ENCODE peak calls at places on chromosomes 4 and X, in eight cellular contexts. One of them, this sample, is unnamed.

GRCh38 chr4:7244766-7245320 is 52.5 kb downstream of the SORCS2 start:
- DNase-seq in NCI-H2081: no peak
- DNase-seq in AG08395: no peak
- DNase-seq in T follicular helper cell: no peak
- DNase-seq in B cell: no peak
- DNase-seq in stimulated activated CD4-positive, alpha-beta T cell treated with anti-CD3 and anti-CD28 coated beads, TNF-alpha, amount 100 ng/mL, for 4 hours: no peak
- DNase-seq in stimulated activated CD8-positive, alpha-beta memory T cell treated with anti-CD3 and anti-CD28 coated beads, Interleukin-2, amount 100 ng/mL, for 1 hour: no peak
- DNase-seq in tibial artery: no peak
- DNase-seq in this sample: no peak

GRCh38 chrX:48684134-48684533 is 535 bp downstream of the WAS start:
- DNase-seq in NCI-H2081: no peak
- DNase-seq in AG08395: no peak
- DNase-seq in T follicular helper cell: no peak
- DNase-seq in B cell: no peak
- DNase-seq in stimulated activated CD4-positive, alpha-beta T cell treated with anti-CD3 and anti-CD28 coated beads, TNF-alpha, amount 100 ng/mL, for 4 hours: no peak
- DNase-seq in stimulated activated CD8-positive, alpha-beta memory T cell treated with anti-CD3 and anti-CD28 coated beads, Interleukin-2, amount 100 ng/mL, for 1 hour: no peak
- DNase-seq in tibial artery: no peak
- DNase-seq in this sample: no peak

GRCh38 chr4:70471897-70472296 is at the start of gene MUC7:
- DNase-seq in NCI-H2081: no peak
- DNase-seq in AG08395: no peak
- DNase-seq in T follicular helper cell: no peak
- DNase-seq in B cell: no peak
- DNase-seq in stimulated activated CD4-positive, alpha-beta T cell treated with anti-CD3 and anti-CD28 coated beads, TNF-alpha, amount 100 ng/mL, for 4 hours: no peak
- DNase-seq in stimulated activated CD8-positive, alpha-beta memory T cell treated with anti-CD3 and anti-CD28 coated beads, Interleukin-2, amount 100 ng/mL, for 1 hour: no peak
- DNase-seq in tibial artery: no peak
- DNase-seq in this sample: no peak

GRCh38 chr4:142331132-142331531 is 515.0 kb downstream of the INPP4B start:
- DNase-seq in NCI-H2081: no peak
- DNase-seq in AG08395: no peak
- DNase-seq in T follicular helper cell: no peak
- DNase-seq in B cell: no peak
- DNase-seq in stimulated activated CD4-positive, alpha-beta T cell treated with anti-CD3 and anti-CD28 coated beads, TNF-alpha, amount 100 ng/mL, for 4 hours: no peak
- DNase-seq in stimulated activated CD8-positive, alpha-beta memory T cell treated with anti-CD3 and anti-CD28 coated beads, Interleukin-2, amount 100 ng/mL, for 1 hour: no peak
- DNase-seq in tibial artery: no peak
- DNase-seq in this sample: no peak

GRCh38 chr4:158090323-158090722 is 82.5 kb downstream of the GASK1B start:
- DNase-seq in NCI-H2081: peak; percentile 4
- DNase-seq in AG08395: no peak
- DNase-seq in T follicular helper cell: no peak
- DNase-seq in B cell: no peak
- DNase-seq in stimulated activated CD4-positive, alpha-beta T cell treated with anti-CD3 and anti-CD28 coated beads, TNF-alpha, amount 100 ng/mL, for 4 hours: no peak
- DNase-seq in stimulated activated CD8-positive, alpha-beta memory T cell treated with anti-CD3 and anti-CD28 coated beads, Interleukin-2, amount 100 ng/mL, for 1 hour: no peak
- DNase-seq in tibial artery: no peak
- DNase-seq in this sample: no peak

GRCh38 chr4:76485450-76485849 is 50.4 kb downstream of the SHROOM3 start:
- DNase-seq in NCI-H2081: peak; percentile 11
- DNase-seq in AG08395: no peak
- DNase-seq in T follicular helper cell: no peak
- DNase-seq in B cell: no peak
- DNase-seq in stimulated activated CD4-positive, alpha-beta T cell treated with anti-CD3 and anti-CD28 coated beads, TNF-alpha, amount 100 ng/mL, for 4 hours: no peak
- DNase-seq in stimulated activated CD8-positive, alpha-beta memory T cell treated with anti-CD3 and anti-CD28 coated beads, Interleukin-2, amount 100 ng/mL, for 1 hour: no peak
- DNase-seq in tibial artery: no peak
- DNase-seq in this sample: no peak

GRCh38 chrX:139738581-139738980 is 30.6 kb upstream of the MCF2 start:
- DNase-seq in NCI-H2081: peak; percentile 14
- DNase-seq in AG08395: no peak
- DNase-seq in T follicular helper cell: no peak
- DNase-seq in B cell: no peak
- DNase-seq in stimulated activated CD4-positive, alpha-beta T cell treated with anti-CD3 and anti-CD28 coated beads, TNF-alpha, amount 100 ng/mL, for 4 hours: no peak
- DNase-seq in stimulated activated CD8-positive, alpha-beta memory T cell treated with anti-CD3 and anti-CD28 coated beads, Interleukin-2, amount 100 ng/mL, for 1 hour: no peak
- DNase-seq in tibial artery: no peak
- DNase-seq in this sample: no peak

GRCh38 chr4:123327346-123327745 is 69.2 kb upstream of the SPRY1 start:
- DNase-seq in NCI-H2081: no peak
- DNase-seq in AG08395: no peak
- DNase-seq in T follicular helper cell: no peak
- DNase-seq in B cell: no peak
- DNase-seq in stimulated activated CD4-positive, alpha-beta T cell treated with anti-CD3 and anti-CD28 coated beads, TNF-alpha, amount 100 ng/mL, for 4 hours: no peak
- DNase-seq in stimulated activated CD8-positive, alpha-beta memory T cell treated with anti-CD3 and anti-CD28 coated beads, Interleukin-2, amount 100 ng/mL, for 1 hour: no peak
- DNase-seq in tibial artery: no peak
- DNase-seq in this sample: no peak

GRCh38 chr4:53937918-53938317 is 126.5 kb downstream of the CHIC2 start:
- DNase-seq in NCI-H2081: no peak
- DNase-seq in AG08395: no peak
- DNase-seq in T follicular helper cell: no peak
- DNase-seq in B cell: no peak
- DNase-seq in stimulated activated CD4-positive, alpha-beta T cell treated with anti-CD3 and anti-CD28 coated beads, TNF-alpha, amount 100 ng/mL, for 4 hours: no peak
- DNase-seq in stimulated activated CD8-positive, alpha-beta memory T cell treated with anti-CD3 and anti-CD28 coated beads, Interleukin-2, amount 100 ng/mL, for 1 hour: no peak
- DNase-seq in tibial artery: no peak
- DNase-seq in this sample: no peak

GRCh38 chr4:149999485-150000074 is 78.7 kb upstream of the DCLK2 start:
- DNase-seq in NCI-H2081: peak; percentile 58
- DNase-seq in AG08395: peak; percentile 74
- DNase-seq in T follicular helper cell: no peak
- DNase-seq in B cell: no peak
- DNase-seq in stimulated activated CD4-positive, alpha-beta T cell treated with anti-CD3 and anti-CD28 coated beads, TNF-alpha, amount 100 ng/mL, for 4 hours: no peak
- DNase-seq in stimulated activated CD8-positive, alpha-beta memory T cell treated with anti-CD3 and anti-CD28 coated beads, Interleukin-2, amount 100 ng/mL, for 1 hour: no peak
- DNase-seq in tibial artery: no peak
- DNase-seq in this sample: peak; percentile 82

GRCh38 chrX:149036086-149036485 is 469.0 kb downstream of the IDS start:
- DNase-seq in NCI-H2081: no peak
- DNase-seq in AG08395: no peak
- DNase-seq in T follicular helper cell: no peak
- DNase-seq in B cell: no peak
- DNase-seq in stimulated activated CD4-positive, alpha-beta T cell treated with anti-CD3 and anti-CD28 coated beads, TNF-alpha, amount 100 ng/mL, for 4 hours: no peak
- DNase-seq in stimulated activated CD8-positive, alpha-beta memory T cell treated with anti-CD3 and anti-CD28 coated beads, Interleukin-2, amount 100 ng/mL, for 1 hour: no peak
- DNase-seq in tibial artery: no peak
- DNase-seq in this sample: no peak

GRCh38 chr4:122703868-122704267 is 28.6 kb upstream of the BBS12 start:
- DNase-seq in NCI-H2081: no peak
- DNase-seq in AG08395: no peak
- DNase-seq in T follicular helper cell: no peak
- DNase-seq in B cell: no peak
- DNase-seq in stimulated activated CD4-positive, alpha-beta T cell treated with anti-CD3 and anti-CD28 coated beads, TNF-alpha, amount 100 ng/mL, for 4 hours: no peak
- DNase-seq in stimulated activated CD8-positive, alpha-beta memory T cell treated with anti-CD3 and anti-CD28 coated beads, Interleukin-2, amount 100 ng/mL, for 1 hour: no peak
- DNase-seq in tibial artery: no peak
- DNase-seq in this sample: no peak

GRCh38 chr4:159146454-159146853 is 43.6 kb downstream of the RAPGEF2 start:
- DNase-seq in NCI-H2081: no peak
- DNase-seq in AG08395: no peak
- DNase-seq in T follicular helper cell: no peak
- DNase-seq in B cell: no peak
- DNase-seq in stimulated activated CD4-positive, alpha-beta T cell treated with anti-CD3 and anti-CD28 coated beads, TNF-alpha, amount 100 ng/mL, for 4 hours: no peak
- DNase-seq in stimulated activated CD8-positive, alpha-beta memory T cell treated with anti-CD3 and anti-CD28 coated beads, Interleukin-2, amount 100 ng/mL, for 1 hour: no peak
- DNase-seq in tibial artery: no peak
- DNase-seq in this sample: no peak

GRCh38 chr4:28225689-28226353 is 1365.2 kb downstream of the STIM2 start:
- DNase-seq in NCI-H2081: peak; percentile 8
- DNase-seq in AG08395: no peak
- DNase-seq in T follicular helper cell: no peak
- DNase-seq in B cell: no peak
- DNase-seq in stimulated activated CD4-positive, alpha-beta T cell treated with anti-CD3 and anti-CD28 coated beads, TNF-alpha, amount 100 ng/mL, for 4 hours: no peak
- DNase-seq in stimulated activated CD8-positive, alpha-beta memory T cell treated with anti-CD3 and anti-CD28 coated beads, Interleukin-2, amount 100 ng/mL, for 1 hour: no peak
- DNase-seq in tibial artery: no peak
- DNase-seq in this sample: no peak

GRCh38 chr4:48556268-48556667 is 66.2 kb downstream of the ZAR1 start:
- DNase-seq in NCI-H2081: no peak
- DNase-seq in AG08395: no peak
- DNase-seq in T follicular helper cell: no peak
- DNase-seq in B cell: no peak
- DNase-seq in stimulated activated CD4-positive, alpha-beta T cell treated with anti-CD3 and anti-CD28 coated beads, TNF-alpha, amount 100 ng/mL, for 4 hours: no peak
- DNase-seq in stimulated activated CD8-positive, alpha-beta memory T cell treated with anti-CD3 and anti-CD28 coated beads, Interleukin-2, amount 100 ng/mL, for 1 hour: no peak
- DNase-seq in tibial artery: no peak
- DNase-seq in this sample: no peak

GRCh38 chr4:44319129-44319528 is 129.5 kb downstream of the KCTD8 start:
- DNase-seq in NCI-H2081: peak; percentile 40
- DNase-seq in AG08395: no peak
- DNase-seq in T follicular helper cell: no peak
- DNase-seq in B cell: no peak
- DNase-seq in stimulated activated CD4-positive, alpha-beta T cell treated with anti-CD3 and anti-CD28 coated beads, TNF-alpha, amount 100 ng/mL, for 4 hours: no peak
- DNase-seq in stimulated activated CD8-positive, alpha-beta memory T cell treated with anti-CD3 and anti-CD28 coated beads, Interleukin-2, amount 100 ng/mL, for 1 hour: no peak
- DNase-seq in tibial artery: no peak
- DNase-seq in this sample: no peak

GRCh38 chr4:53895137-53895536 is 169.3 kb downstream of the CHIC2 start:
- DNase-seq in NCI-H2081: peak; percentile 21
- DNase-seq in AG08395: no peak
- DNase-seq in T follicular helper cell: no peak
- DNase-seq in B cell: no peak
- DNase-seq in stimulated activated CD4-positive, alpha-beta T cell treated with anti-CD3 and anti-CD28 coated beads, TNF-alpha, amount 100 ng/mL, for 4 hours: no peak
- DNase-seq in stimulated activated CD8-positive, alpha-beta memory T cell treated with anti-CD3 and anti-CD28 coated beads, Interleukin-2, amount 100 ng/mL, for 1 hour: no peak
- DNase-seq in tibial artery: no peak
- DNase-seq in this sample: no peak

GRCh38 chr4:55386073-55386472 is 9.7 kb upstream of the TMEM165 start:
- DNase-seq in NCI-H2081: no peak
- DNase-seq in AG08395: peak; percentile 37
- DNase-seq in T follicular helper cell: no peak
- DNase-seq in B cell: no peak
- DNase-seq in stimulated activated CD4-positive, alpha-beta T cell treated with anti-CD3 and anti-CD28 coated beads, TNF-alpha, amount 100 ng/mL, for 4 hours: no peak
- DNase-seq in stimulated activated CD8-positive, alpha-beta memory T cell treated with anti-CD3 and anti-CD28 coated beads, Interleukin-2, amount 100 ng/mL, for 1 hour: no peak
- DNase-seq in tibial artery: no peak
- DNase-seq in this sample: peak; percentile 87

GRCh38 chr4:36111180-36111579 is 133.1 kb downstream of the ARAP2 start:
- DNase-seq in NCI-H2081: no peak
- DNase-seq in AG08395: no peak
- DNase-seq in T follicular helper cell: no peak
- DNase-seq in B cell: no peak
- DNase-seq in stimulated activated CD4-positive, alpha-beta T cell treated with anti-CD3 and anti-CD28 coated beads, TNF-alpha, amount 100 ng/mL, for 4 hours: no peak
- DNase-seq in stimulated activated CD8-positive, alpha-beta memory T cell treated with anti-CD3 and anti-CD28 coated beads, Interleukin-2, amount 100 ng/mL, for 1 hour: no peak
- DNase-seq in tibial artery: no peak
- DNase-seq in this sample: peak; percentile 10

GRCh38 chrX:53723381-53723780 is 36.9 kb upstream of the HUWE1 start:
- DNase-seq in NCI-H2081: no peak
- DNase-seq in AG08395: no peak
- DNase-seq in T follicular helper cell: no peak
- DNase-seq in B cell: no peak
- DNase-seq in stimulated activated CD4-positive, alpha-beta T cell treated with anti-CD3 and anti-CD28 coated beads, TNF-alpha, amount 100 ng/mL, for 4 hours: no peak
- DNase-seq in stimulated activated CD8-positive, alpha-beta memory T cell treated with anti-CD3 and anti-CD28 coated beads, Interleukin-2, amount 100 ng/mL, for 1 hour: no peak
- DNase-seq in tibial artery: no peak
- DNase-seq in this sample: no peak

GRCh38 chr4:55127521-55127920 is 2.1 kb upstream of the KDR start:
- DNase-seq in NCI-H2081: no peak
- DNase-seq in AG08395: no peak
- DNase-seq in T follicular helper cell: no peak
- DNase-seq in B cell: no peak
- DNase-seq in stimulated activated CD4-positive, alpha-beta T cell treated with anti-CD3 and anti-CD28 coated beads, TNF-alpha, amount 100 ng/mL, for 4 hours: no peak
- DNase-seq in stimulated activated CD8-positive, alpha-beta memory T cell treated with anti-CD3 and anti-CD28 coated beads, Interleukin-2, amount 100 ng/mL, for 1 hour: no peak
- DNase-seq in tibial artery: no peak
- DNase-seq in this sample: peak; percentile 98

GRCh38 chr4:13665711-13666660 is 38.5 kb upstream of the BOD1L1 start:
- DNase-seq in NCI-H2081: no peak
- DNase-seq in AG08395: no peak
- DNase-seq in T follicular helper cell: no peak
- DNase-seq in B cell: no peak
- DNase-seq in stimulated activated CD4-positive, alpha-beta T cell treated with anti-CD3 and anti-CD28 coated beads, TNF-alpha, amount 100 ng/mL, for 4 hours: no peak
- DNase-seq in stimulated activated CD8-positive, alpha-beta memory T cell treated with anti-CD3 and anti-CD28 coated beads, Interleukin-2, amount 100 ng/mL, for 1 hour: no peak
- DNase-seq in tibial artery: no peak
- DNase-seq in this sample: no peak

GRCh38 chrX:81259008-81259713 is 57.3 kb downstream of the SH3BGRL start:
- DNase-seq in NCI-H2081: no peak
- DNase-seq in AG08395: no peak
- DNase-seq in T follicular helper cell: no peak
- DNase-seq in B cell: no peak
- DNase-seq in stimulated activated CD4-positive, alpha-beta T cell treated with anti-CD3 and anti-CD28 coated beads, TNF-alpha, amount 100 ng/mL, for 4 hours: no peak
- DNase-seq in stimulated activated CD8-positive, alpha-beta memory T cell treated with anti-CD3 and anti-CD28 coated beads, Interleukin-2, amount 100 ng/mL, for 1 hour: no peak
- DNase-seq in tibial artery: no peak
- DNase-seq in this sample: peak; percentile 2

GRCh38 chr4:52939739-52940138 is 77.6 kb downstream of the RASL11B start:
- DNase-seq in NCI-H2081: peak; percentile 30
- DNase-seq in AG08395: no peak
- DNase-seq in T follicular helper cell: no peak
- DNase-seq in B cell: no peak
- DNase-seq in stimulated activated CD4-positive, alpha-beta T cell treated with anti-CD3 and anti-CD28 coated beads, TNF-alpha, amount 100 ng/mL, for 4 hours: no peak
- DNase-seq in stimulated activated CD8-positive, alpha-beta memory T cell treated with anti-CD3 and anti-CD28 coated beads, Interleukin-2, amount 100 ng/mL, for 1 hour: no peak
- DNase-seq in tibial artery: no peak
- DNase-seq in this sample: no peak

GRCh38 chrX:36434521-36434920 is 515.0 kb downstream of the CFAP47 start:
- DNase-seq in NCI-H2081: peak; percentile 44
- DNase-seq in AG08395: no peak
- DNase-seq in T follicular helper cell: no peak
- DNase-seq in B cell: no peak
- DNase-seq in stimulated activated CD4-positive, alpha-beta T cell treated with anti-CD3 and anti-CD28 coated beads, TNF-alpha, amount 100 ng/mL, for 4 hours: no peak
- DNase-seq in stimulated activated CD8-positive, alpha-beta memory T cell treated with anti-CD3 and anti-CD28 coated beads, Interleukin-2, amount 100 ng/mL, for 1 hour: no peak
- DNase-seq in tibial artery: no peak
- DNase-seq in this sample: no peak

GRCh38 chr4:184016742-184017668 is 111.9 kb downstream of the STOX2 start:
- DNase-seq in NCI-H2081: no peak
- DNase-seq in AG08395: no peak
- DNase-seq in T follicular helper cell: no peak
- DNase-seq in B cell: no peak
- DNase-seq in stimulated activated CD4-positive, alpha-beta T cell treated with anti-CD3 and anti-CD28 coated beads, TNF-alpha, amount 100 ng/mL, for 4 hours: no peak
- DNase-seq in stimulated activated CD8-positive, alpha-beta memory T cell treated with anti-CD3 and anti-CD28 coated beads, Interleukin-2, amount 100 ng/mL, for 1 hour: no peak
- DNase-seq in tibial artery: no peak
- DNase-seq in this sample: no peak

GRCh38 chr4:156695163-156695562 is 276.4 kb downstream of the PDGFC start:
- DNase-seq in NCI-H2081: no peak
- DNase-seq in AG08395: no peak
- DNase-seq in T follicular helper cell: no peak
- DNase-seq in B cell: no peak
- DNase-seq in stimulated activated CD4-positive, alpha-beta T cell treated with anti-CD3 and anti-CD28 coated beads, TNF-alpha, amount 100 ng/mL, for 4 hours: no peak
- DNase-seq in stimulated activated CD8-positive, alpha-beta memory T cell treated with anti-CD3 and anti-CD28 coated beads, Interleukin-2, amount 100 ng/mL, for 1 hour: no peak
- DNase-seq in tibial artery: no peak
- DNase-seq in this sample: no peak